ENCODE peak calls at places on chromosome 17, in nine cellular contexts. One of them, this sample, is unnamed.

GRCh38 chr17:21146362-21147021 is 19.7 kb downstream of the DHRS7B start:
- DNase-seq in astrocyte of the cerebellum: no peak
- DNase-seq in fibroblast of pulmonary artery: no peak
- DNase-seq in thoracic aorta: no peak
- DNase-seq in sigmoid colon: no peak
- DNase-seq in neural progenitor cell: no peak
- DNase-seq in GM12864: no peak
- DNase-seq in astrocyte of the spinal cord: no peak
- DNase-seq in AG10803: peak
- DNase-seq in this sample: no peak

GRCh38 chr17:9934354-9934753 is 29.3 kb upstream of the RCVRN start:
- DNase-seq in fibroblast of pulmonary artery: no peak
- DNase-seq in astrocyte of the spinal cord: no peak
- DNase-seq in sigmoid colon: no peak
- DNase-seq in astrocyte of the cerebellum: no peak
- DNase-seq in neural progenitor cell: no peak
- DNase-seq in AG10803: no peak
- DNase-seq in GM12864: no peak
- DNase-seq in thoracic aorta: no peak
- DNase-seq in this sample: no peak

GRCh38 chr17:34382586-34383224 is 19.7 kb upstream of the CCL1 start:
- DNase-seq in thoracic aorta: no peak
- DNase-seq in fibroblast of pulmonary artery: peak
- DNase-seq in astrocyte of the cerebellum: no peak
- DNase-seq in astrocyte of the spinal cord: no peak
- DNase-seq in GM12864: no peak
- DNase-seq in sigmoid colon: no peak
- DNase-seq in neural progenitor cell: no peak
- DNase-seq in AG10803: no peak
- DNase-seq in this sample: no peak

GRCh38 chr17:82753201-82753464 is 1.3 kb downstream of the TBCD start:
- DNase-seq in astrocyte of the cerebellum: no peak
- DNase-seq in thoracic aorta: no peak
- DNase-seq in fibroblast of pulmonary artery: no peak
- DNase-seq in sigmoid colon: no peak
- DNase-seq in AG10803: no peak
- DNase-seq in astrocyte of the spinal cord: no peak
- DNase-seq in GM12864: no peak
- DNase-seq in neural progenitor cell: no peak
- DNase-seq in this sample: no peak

GRCh38 chr17:3916013-3916696 is at the start of gene P2RX1:
- DNase-seq in thoracic aorta: no peak
- DNase-seq in GM12864: no peak
- DNase-seq in fibroblast of pulmonary artery: peak
- DNase-seq in sigmoid colon: no peak
- DNase-seq in neural progenitor cell: no peak
- DNase-seq in astrocyte of the spinal cord: no peak
- DNase-seq in AG10803: no peak
- DNase-seq in astrocyte of the cerebellum: no peak
- DNase-seq in this sample: peak

GRCh38 chr17:39653662-39654331 is 11.4 kb upstream of the TCAP start:
- DNase-seq in thoracic aorta: no peak
- DNase-seq in AG10803: peak
- DNase-seq in GM12864: no peak
- DNase-seq in fibroblast of pulmonary artery: peak
- DNase-seq in astrocyte of the cerebellum: no peak
- DNase-seq in neural progenitor cell: no peak
- DNase-seq in sigmoid colon: no peak
- DNase-seq in astrocyte of the spinal cord: no peak
- DNase-seq in this sample: peak

GRCh38 chr17:72171703-72172670 is 51.2 kb downstream of the SOX9 start:
- DNase-seq in thoracic aorta: no peak
- DNase-seq in AG10803: no peak
- DNase-seq in sigmoid colon: no peak
- DNase-seq in astrocyte of the spinal cord: no peak
- DNase-seq in astrocyte of the cerebellum: no peak
- DNase-seq in GM12864: no peak
- DNase-seq in neural progenitor cell: no peak
- DNase-seq in fibroblast of pulmonary artery: no peak
- DNase-seq in this sample: no peak

GRCh38 chr17:82893779-82894178 is 54.0 kb upstream of the ZNF750 start:
- DNase-seq in fibroblast of pulmonary artery: peak
- DNase-seq in AG10803: peak
- DNase-seq in astrocyte of the cerebellum: peak
- DNase-seq in thoracic aorta: no peak
- DNase-seq in sigmoid colon: no peak
- DNase-seq in astrocyte of the spinal cord: peak
- DNase-seq in neural progenitor cell: no peak
- DNase-seq in GM12864: no peak
- DNase-seq in this sample: peak

GRCh38 chr17:50719924-50720805 is 762 bp downstream of the LUC7L3 start:
- DNase-seq in fibroblast of pulmonary artery: no peak
- DNase-seq in GM12864: no peak
- DNase-seq in sigmoid colon: no peak
- DNase-seq in AG10803: no peak
- DNase-seq in thoracic aorta: no peak
- DNase-seq in neural progenitor cell: no peak
- DNase-seq in astrocyte of the cerebellum: no peak
- DNase-seq in astrocyte of the spinal cord: peak
- DNase-seq in this sample: no peak

GRCh38 chr17:81442791-81443190 is 47.5 kb downstream of the BAHCC1 start:
- DNase-seq in AG10803: no peak
- DNase-seq in astrocyte of the cerebellum: no peak
- DNase-seq in fibroblast of pulmonary artery: no peak
- DNase-seq in GM12864: no peak
- DNase-seq in neural progenitor cell: no peak
- DNase-seq in astrocyte of the spinal cord: no peak
- DNase-seq in sigmoid colon: no peak
- DNase-seq in thoracic aorta: no peak
- DNase-seq in this sample: no peak

GRCh38 chr17:34644941-34645550 is 65.7 kb downstream of the TMEM132E start:
- DNase-seq in sigmoid colon: no peak
- DNase-seq in fibroblast of pulmonary artery: no peak
- DNase-seq in GM12864: no peak
- DNase-seq in astrocyte of the spinal cord: no peak
- DNase-seq in neural progenitor cell: no peak
- DNase-seq in astrocyte of the cerebellum: no peak
- DNase-seq in AG10803: no peak
- DNase-seq in thoracic aorta: no peak
- DNase-seq in this sample: no peak

GRCh38 chr17:80970762-80971703 is 20.6 kb upstream of the CHMP6 start:
- DNase-seq in neural progenitor cell: no peak
- DNase-seq in fibroblast of pulmonary artery: no peak
- DNase-seq in astrocyte of the spinal cord: no peak
- DNase-seq in astrocyte of the cerebellum: no peak
- DNase-seq in thoracic aorta: no peak
- DNase-seq in GM12864: no peak
- DNase-seq in AG10803: no peak
- DNase-seq in sigmoid colon: no peak
- DNase-seq in this sample: no peak

GRCh38 chr17:52237151-52237550 is 78.6 kb upstream of the CA10 start:
- DNase-seq in fibroblast of pulmonary artery: no peak
- DNase-seq in astrocyte of the spinal cord: no peak
- DNase-seq in sigmoid colon: no peak
- DNase-seq in astrocyte of the cerebellum: no peak
- DNase-seq in AG10803: no peak
- DNase-seq in neural progenitor cell: no peak
- DNase-seq in thoracic aorta: no peak
- DNase-seq in GM12864: no peak
- DNase-seq in this sample: no peak
- TF ChIP-seq CTCF in fibroblast of pulmonary artery: no peak
- TF ChIP-seq CTCF in astrocyte of the spinal cord: no peak
- TF ChIP-seq CTCF in sigmoid colon: no peak
- TF ChIP-seq CTCF in astrocyte of the cerebellum: no peak
- TF ChIP-seq CTCF in AG10803: no peak
- TF ChIP-seq CTCF in neural progenitor cell: no peak
- TF ChIP-seq CTCF in thoracic aorta: no peak
- TF ChIP-seq CTCF in GM12864: no peak
- TF ChIP-seq CTCF in this sample: no peak

GRCh38 chr17:76000755-76001521 is at the start of gene CDK3:
- DNase-seq in fibroblast of pulmonary artery: no peak
- DNase-seq in sigmoid colon: no peak
- DNase-seq in GM12864: no peak
- DNase-seq in AG10803: no peak
- DNase-seq in astrocyte of the cerebellum: no peak
- DNase-seq in neural progenitor cell: no peak
- DNase-seq in thoracic aorta: no peak
- DNase-seq in astrocyte of the spinal cord: no peak
- DNase-seq in this sample: no peak
- TF ChIP-seq CTCF in fibroblast of pulmonary artery: no peak
- TF ChIP-seq CTCF in sigmoid colon: peak
- TF ChIP-seq CTCF in GM12864: no peak
- TF ChIP-seq CTCF in AG10803: no peak
- TF ChIP-seq CTCF in astrocyte of the cerebellum: no peak
- TF ChIP-seq CTCF in neural progenitor cell: no peak
- TF ChIP-seq CTCF in thoracic aorta: no peak
- TF ChIP-seq CTCF in astrocyte of the spinal cord: no peak
- TF ChIP-seq CTCF in this sample: no peak

GRCh38 chr17:7842950-7843535 is 9.0 kb downstream of the KDM6B start:
- DNase-seq in astrocyte of the spinal cord: no peak
- DNase-seq in neural progenitor cell: peak
- DNase-seq in fibroblast of pulmonary artery: peak
- DNase-seq in GM12864: no peak
- DNase-seq in thoracic aorta: no peak
- DNase-seq in sigmoid colon: peak
- DNase-seq in AG10803: peak
- DNase-seq in astrocyte of the cerebellum: no peak
- DNase-seq in this sample: peak

GRCh38 chr17:7843536-7844291 is 9.7 kb downstream of the KDM6B start:
- DNase-seq in GM12864: peak
- DNase-seq in fibroblast of pulmonary artery: peak
- DNase-seq in sigmoid colon: peak
- DNase-seq in thoracic aorta: no peak
- DNase-seq in AG10803: peak
- DNase-seq in astrocyte of the spinal cord: peak
- DNase-seq in neural progenitor cell: peak
- DNase-seq in astrocyte of the cerebellum: no peak
- DNase-seq in this sample: peak

GRCh38 chr17:7841309-7841621 is 7.2 kb downstream of the KDM6B start:
- DNase-seq in GM12864: no peak
- DNase-seq in AG10803: no peak
- DNase-seq in thoracic aorta: no peak
- DNase-seq in astrocyte of the cerebellum: no peak
- DNase-seq in fibroblast of pulmonary artery: no peak
- DNase-seq in astrocyte of the spinal cord: no peak
- DNase-seq in sigmoid colon: no peak
- DNase-seq in neural progenitor cell: no peak
- DNase-seq in this sample: no peak

GRCh38 chr17:7841622-7842379 is 7.8 kb downstream of the KDM6B start:
- DNase-seq in AG10803: peak
- DNase-seq in thoracic aorta: peak
- DNase-seq in sigmoid colon: peak
- DNase-seq in fibroblast of pulmonary artery: peak
- DNase-seq in neural progenitor cell: peak
- DNase-seq in astrocyte of the cerebellum: peak
- DNase-seq in GM12864: no peak
- DNase-seq in astrocyte of the spinal cord: peak
- DNase-seq in this sample: peak

DNA sequence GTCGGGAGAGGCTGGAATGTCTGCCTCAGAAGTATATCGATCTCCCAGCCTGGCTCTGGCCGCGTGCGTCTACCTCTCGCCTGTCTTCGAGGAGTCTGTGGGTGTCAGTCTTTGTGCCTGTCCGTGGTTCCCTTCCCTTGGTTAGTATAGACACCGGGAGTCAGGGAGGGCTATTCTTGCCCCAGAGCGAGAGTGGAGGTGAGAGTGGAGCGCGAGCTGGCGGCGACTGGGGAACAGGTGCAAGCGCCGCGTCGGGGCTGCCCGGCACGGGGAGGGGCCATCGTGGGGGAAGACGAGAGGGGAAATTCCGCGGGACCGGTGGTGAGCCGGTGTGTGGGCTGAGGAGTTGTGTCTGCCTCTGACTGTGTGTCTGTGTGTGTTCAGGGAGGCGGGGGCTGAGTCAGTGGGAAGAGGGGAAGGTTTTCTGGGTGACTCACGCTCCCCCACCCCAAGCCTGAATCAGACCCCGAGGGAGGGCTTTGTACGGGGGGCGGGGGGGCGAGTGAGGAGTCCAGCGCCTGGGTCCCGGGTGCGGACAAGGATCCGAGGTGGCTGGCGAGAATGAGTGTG is 8.4 kb downstream of the KDM6B start:
- DNase-seq in GM12864: peak
- DNase-seq in sigmoid colon: peak
- DNase-seq in astrocyte of the spinal cord: peak
- DNase-seq in neural progenitor cell: peak
- DNase-seq in fibroblast of pulmonary artery: peak
- DNase-seq in thoracic aorta: peak
- DNase-seq in AG10803: peak
- DNase-seq in astrocyte of the cerebellum: no peak
- DNase-seq in this sample: peak
- TF ChIP-seq CTCF in GM12864: no peak
- TF ChIP-seq CTCF in sigmoid colon: no peak
- TF ChIP-seq CTCF in astrocyte of the spinal cord: no peak
- TF ChIP-seq CTCF in neural progenitor cell: no peak
- TF ChIP-seq CTCF in fibroblast of pulmonary artery: no peak
- TF ChIP-seq CTCF in thoracic aorta: no peak
- TF ChIP-seq CTCF in AG10803: no peak
- TF ChIP-seq CTCF in astrocyte of the cerebellum: no peak
- TF ChIP-seq CTCF in this sample: no peak

DNA sequence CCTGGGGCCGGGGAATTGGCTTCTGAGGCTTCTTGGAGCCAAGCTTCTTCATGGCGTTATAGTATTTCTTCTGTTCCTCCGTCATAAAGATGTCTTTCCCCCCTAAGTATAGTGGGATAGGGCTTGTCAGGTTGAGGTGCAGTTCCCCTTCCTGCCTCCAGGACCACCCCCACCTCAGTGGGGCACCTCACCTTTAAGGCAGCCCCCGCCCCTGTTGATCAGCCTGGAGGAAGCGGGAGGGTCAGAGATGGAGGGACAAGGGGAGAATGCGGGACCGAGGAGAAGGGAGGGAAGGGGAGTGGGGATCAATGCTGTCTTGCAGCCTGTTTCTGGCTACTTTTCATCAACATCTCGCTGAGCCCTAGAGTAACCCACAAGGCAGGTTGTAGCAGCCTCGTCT is 11.6 kb upstream of the CD79B start:
- DNase-seq in sigmoid colon: no peak
- DNase-seq in AG10803: no peak
- DNase-seq in thoracic aorta: no peak
- DNase-seq in GM12864: no peak
- DNase-seq in astrocyte of the spinal cord: no peak
- DNase-seq in fibroblast of pulmonary artery: no peak
- DNase-seq in astrocyte of the cerebellum: no peak
- DNase-seq in neural progenitor cell: no peak
- DNase-seq in this sample: no peak
- TF ChIP-seq CTCF in sigmoid colon: no peak
- TF ChIP-seq CTCF in AG10803: peak
- TF ChIP-seq CTCF in thoracic aorta: no peak
- TF ChIP-seq CTCF in GM12864: peak
- TF ChIP-seq CTCF in astrocyte of the spinal cord: peak
- TF ChIP-seq CTCF in fibroblast of pulmonary artery: peak
- TF ChIP-seq CTCF in astrocyte of the cerebellum: no peak
- TF ChIP-seq CTCF in neural progenitor cell: peak
- TF ChIP-seq CTCF in this sample: peak